ENCODE peak calls at places on chromosome 3, in ten cellular contexts. B is BJ, S is esophagus muscularis mucosa, M is lower lobe of right lung, Q is body of pancreas, J is GM23338, U is upper lobe of right lung, K is pancreas, C is stomach, P is tibial artery. F is an unnamed sample.

GRCh38 chr3:164604687-164605086 is 473.6 kb downstream of the SI start:
- DNase-seq in S (no peak), B (no peak), K (no peak), J (no peak), Q (no peak), C (no peak), P (no peak), M (no peak), U (no peak), F (no peak)

GRCh38 chr3:126412841-126413692 is 18.4 kb downstream of the CFAP100 start:
- DNase-seq in K (no peak), C (peak), U (no peak), B (no peak), J (no peak), S (no peak), P (peak), M (no peak), Q (no peak), F (no peak)

GRCh38 chr3:61464785-61465184 is 96.6 kb upstream of the PTPRG start:
- DNase-seq in J (no peak), Q (no peak), K (no peak), S (no peak), M (no peak), C (no peak), B (no peak), U (no peak), P (no peak), F (no peak)

GRCh38 chr3:188904670-188905069 is 267.1 kb upstream of the TPRG1 start:
- DNase-seq in P (no peak), J (no peak), Q (no peak), S (no peak), B (no peak), M (no peak), U (no peak), K (no peak), C (no peak), F (peak)

GRCh38 chr3:23385327-23385726 is 182.2 kb downstream of the UBE2E2 start:
- DNase-seq in P (no peak), C (no peak), Q (no peak), K (no peak), B (no peak), S (no peak), M (no peak), U (no peak), J (no peak), F (no peak)

GRCh38 chr3:126106336-126107202 is 22.6 kb upstream of the SLC41A3 start:
- DNase-seq in Q (no peak), C (no peak), P (peak), J (no peak), B (no peak), K (no peak), M (no peak), S (peak), U (no peak), F (no peak)

GRCh38 chr3:192571197-192571791 is 156.0 kb downstream of the FGF12 start:
- DNase-seq in K (peak), U (peak), C (peak), Q (peak), B (no peak), M (peak), P (peak), J (no peak), S (no peak), F (no peak)

GRCh38 chr3:83934208-83935150 is 1024.3 kb upstream of the CADM2 start:
- DNase-seq in P (no peak), M (no peak), B (no peak), Q (no peak), C (no peak), K (no peak), S (no peak), J (peak), U (no peak), F (peak)

GRCh38 chr3:104629038-104629437 is 737.7 kb upstream of the ALCAM start:
- DNase-seq in C (no peak), J (no peak), B (peak), U (no peak), Q (no peak), K (no peak), P (no peak), S (no peak), M (no peak), F (peak)

GRCh38 chr3:193915613-193916012 is 220.3 kb upstream of the HES1 start:
- DNase-seq in U (no peak), M (no peak), S (no peak), P (no peak), K (no peak), J (no peak), B (no peak), C (no peak), Q (no peak), F (no peak)

GRCh38 chr3:175476489-175476888 is 617.4 kb downstream of the NAALADL2 start:
- DNase-seq in K (no peak), Q (no peak), C (no peak), M (no peak), P (no peak), S (no peak), J (no peak), B (no peak), U (no peak), F (no peak)

GRCh38 chr3:136818851-136819783 is at the start of gene SLC35G2:
- DNase-seq in K (peak), P (peak), S (no peak), J (peak), C (peak), M (peak), B (no peak), Q (peak), U (peak), F (peak)

GRCh38 chr3:12679468-12679867 is 15.6 kb upstream of the RAF1 start:
- DNase-seq in K (no peak), Q (no peak), C (no peak), J (no peak), S (no peak), B (peak), P (no peak), M (peak), U (no peak), F (peak)

GRCh38 chr3:139493826-139494385 is 17.6 kb upstream of the RBP2 start:
- DNase-seq in U (no peak), J (no peak), S (no peak), K (no peak), M (no peak), B (no peak), C (no peak), Q (no peak), P (no peak), F (no peak)

GRCh38 chr3:149609595-149609994 is 48.2 kb downstream of the WWTR1 start:
- DNase-seq in M (no peak), P (no peak), Q (no peak), C (no peak), B (no peak), S (no peak), U (no peak), J (no peak), K (no peak), F (no peak)
- H3K4me3 ChIP-seq in M (no peak), P (no peak), Q (no peak), C (no peak), B (no peak), S (no peak), U (no peak), J (no peak), K (no peak), F (no peak)

DNA sequence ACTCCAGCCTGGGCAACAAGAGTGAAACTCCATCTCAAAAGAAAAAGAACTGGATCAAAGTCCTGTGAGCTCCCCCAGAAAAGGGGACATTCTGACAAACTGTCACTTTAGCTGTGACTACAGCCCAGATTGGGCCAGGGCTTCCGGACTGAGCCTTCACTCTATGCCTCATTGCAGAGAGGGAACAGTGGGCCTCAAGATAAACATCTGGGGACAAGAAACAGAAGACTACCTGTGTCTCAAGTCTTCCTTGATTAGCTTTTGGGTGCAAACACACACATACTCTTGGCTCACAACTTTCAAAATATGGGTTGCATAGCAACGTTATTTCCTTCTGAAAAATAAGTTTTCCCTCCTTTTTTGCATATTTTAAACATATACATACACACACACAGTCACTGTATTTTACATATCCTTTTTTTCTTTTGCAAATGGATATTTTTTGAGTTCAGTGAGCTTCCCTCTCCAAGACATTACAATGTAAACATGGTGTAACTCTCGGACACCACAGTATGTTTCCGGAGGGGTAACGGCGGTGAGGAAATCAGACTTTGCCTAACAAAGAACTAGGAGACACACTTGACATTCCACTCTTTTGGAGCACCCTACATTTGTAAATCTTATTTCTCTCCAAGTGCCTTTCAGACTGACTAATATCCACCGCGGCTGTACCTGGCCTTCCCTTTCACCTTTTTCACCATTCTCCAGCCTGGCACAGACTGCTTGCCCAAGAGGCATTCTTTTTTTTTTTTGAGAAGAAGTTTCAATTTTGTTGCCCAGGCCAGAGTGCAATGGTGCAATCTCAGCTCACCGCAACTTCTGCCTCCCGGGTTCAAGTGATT is 3.5 kb downstream of the TKT start:
- DNase-seq in B (no peak), P (no peak), U (no peak), M (peak), S (no peak), K (no peak), J (peak), Q (no peak), C (no peak), F (no peak)
- H3K4me3 ChIP-seq in B (no peak), P (no peak), U (peak), M (peak), S (peak), K (no peak), J (peak), Q (no peak), C (no peak), F (peak)

GRCh38 chr3:109118584-109118983 is 650 bp upstream of the MORC1 start:
- DNase-seq in B (no peak), J (no peak), U (no peak), K (peak), C (no peak), S (no peak), P (no peak), Q (peak), M (no peak), F (no peak)
- H3K4me3 ChIP-seq in B (no peak), J (no peak), U (no peak), K (no peak), C (no peak), S (no peak), P (no peak), Q (no peak), M (no peak), F (no peak)

DNA sequence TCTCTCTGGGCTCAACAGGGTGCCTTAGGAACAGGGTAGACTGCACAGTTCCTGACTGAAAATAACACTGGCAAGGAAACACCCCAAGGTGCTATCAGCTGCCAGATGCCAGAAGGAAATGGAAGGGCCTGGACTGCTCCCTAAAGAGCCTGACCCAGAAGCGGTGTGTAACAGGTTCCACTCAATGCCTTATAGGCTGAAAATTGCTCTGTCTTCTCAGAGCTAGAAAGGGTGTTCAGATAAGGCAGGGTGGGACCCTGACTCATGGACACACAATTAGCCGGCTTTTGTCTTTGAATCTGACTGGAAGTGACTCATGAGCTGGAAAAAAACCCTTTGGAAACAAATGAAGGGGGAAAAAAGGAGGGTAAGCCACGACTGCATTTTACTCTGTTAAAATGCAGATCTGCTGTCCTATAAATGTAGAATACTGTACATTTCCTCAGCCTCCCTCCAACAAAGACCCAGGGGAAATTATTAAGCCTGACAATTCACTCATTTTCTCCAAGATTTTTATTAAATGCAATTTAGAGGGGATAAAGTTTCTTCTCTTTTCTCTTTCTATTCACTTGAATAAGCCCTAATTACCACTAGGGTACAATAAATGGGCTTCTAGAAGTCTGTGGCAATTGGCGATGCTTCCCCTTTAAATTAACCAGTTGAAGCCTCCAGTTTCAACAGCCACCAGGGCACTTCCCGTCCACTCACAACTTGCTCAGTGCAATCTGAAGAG is 160.2 kb upstream of the TBL1XR1 start:
- DNase-seq in S (no peak), K (no peak), J (peak), M (no peak), U (no peak), B (peak), Q (no peak), C (peak), P (no peak), F (no peak)
- H3K4me3 ChIP-seq in S (peak), K (no peak), J (no peak), M (peak), U (peak), B (no peak), Q (no peak), C (no peak), P (peak), F (no peak)

DNA sequence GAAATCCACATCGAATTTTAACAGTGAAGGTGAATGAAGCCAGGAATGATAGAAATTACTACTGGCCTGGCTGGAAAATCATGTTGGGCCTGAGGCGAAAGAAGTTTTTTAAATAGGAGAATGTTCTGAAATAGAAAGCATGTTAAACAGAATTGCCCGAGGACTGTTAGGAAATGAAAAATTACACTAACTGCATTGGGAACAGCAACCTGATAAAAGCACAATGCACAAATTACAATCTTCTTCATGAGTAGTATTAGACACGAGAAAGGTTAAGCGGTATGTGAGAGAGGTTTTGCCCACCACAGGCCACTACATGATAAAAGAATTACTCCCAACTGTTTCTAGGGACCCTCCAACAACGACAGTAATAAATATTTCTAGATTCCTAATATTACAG is 18.9 kb downstream of the GBE1 start:
- DNase-seq in C (no peak), Q (no peak), S (no peak), K (no peak), J (no peak), P (no peak), M (no peak), U (no peak), B (no peak), F (no peak)
- H3K4me3 ChIP-seq in C (no peak), Q (no peak), S (no peak), K (no peak), J (no peak), P (no peak), M (no peak), U (no peak), B (no peak), F (no peak)

DNA sequence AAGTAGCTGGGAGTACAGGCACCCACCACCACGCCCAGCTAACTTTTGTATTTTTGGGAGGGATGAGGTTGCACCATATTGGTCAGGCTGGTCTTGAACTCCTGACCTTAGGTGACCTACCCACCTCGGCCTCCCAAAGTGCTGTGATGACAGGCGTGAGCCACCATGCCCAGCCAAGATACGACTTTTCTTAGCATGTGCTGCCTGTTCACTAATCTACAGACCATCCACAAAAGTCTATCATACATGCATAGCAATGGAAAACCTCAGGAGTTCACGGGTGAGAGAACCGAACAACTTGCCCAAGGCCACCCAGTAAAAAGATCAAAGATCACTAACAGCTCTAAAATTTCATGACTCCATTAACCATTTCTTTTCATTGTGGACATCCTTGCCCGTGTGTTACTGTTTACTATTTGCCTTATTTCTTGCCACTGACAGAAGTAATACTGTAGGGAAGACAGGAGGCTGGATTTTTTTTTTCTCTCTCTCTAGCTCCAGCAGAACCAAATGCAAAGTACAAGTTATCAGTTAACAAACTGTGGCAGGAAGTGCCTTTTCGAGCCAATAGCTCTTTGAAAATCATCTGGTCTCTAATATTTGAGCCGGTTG is 92.3 kb downstream of the FOXP1 start:
- DNase-seq in P (no peak), J (no peak), C (no peak), S (no peak), M (no peak), Q (no peak), K (no peak), U (no peak), B (no peak), F (no peak)
- H3K4me3 ChIP-seq in P (no peak), J (no peak), C (no peak), S (no peak), M (no peak), Q (no peak), K (no peak), U (no peak), B (no peak), F (no peak)

DNA sequence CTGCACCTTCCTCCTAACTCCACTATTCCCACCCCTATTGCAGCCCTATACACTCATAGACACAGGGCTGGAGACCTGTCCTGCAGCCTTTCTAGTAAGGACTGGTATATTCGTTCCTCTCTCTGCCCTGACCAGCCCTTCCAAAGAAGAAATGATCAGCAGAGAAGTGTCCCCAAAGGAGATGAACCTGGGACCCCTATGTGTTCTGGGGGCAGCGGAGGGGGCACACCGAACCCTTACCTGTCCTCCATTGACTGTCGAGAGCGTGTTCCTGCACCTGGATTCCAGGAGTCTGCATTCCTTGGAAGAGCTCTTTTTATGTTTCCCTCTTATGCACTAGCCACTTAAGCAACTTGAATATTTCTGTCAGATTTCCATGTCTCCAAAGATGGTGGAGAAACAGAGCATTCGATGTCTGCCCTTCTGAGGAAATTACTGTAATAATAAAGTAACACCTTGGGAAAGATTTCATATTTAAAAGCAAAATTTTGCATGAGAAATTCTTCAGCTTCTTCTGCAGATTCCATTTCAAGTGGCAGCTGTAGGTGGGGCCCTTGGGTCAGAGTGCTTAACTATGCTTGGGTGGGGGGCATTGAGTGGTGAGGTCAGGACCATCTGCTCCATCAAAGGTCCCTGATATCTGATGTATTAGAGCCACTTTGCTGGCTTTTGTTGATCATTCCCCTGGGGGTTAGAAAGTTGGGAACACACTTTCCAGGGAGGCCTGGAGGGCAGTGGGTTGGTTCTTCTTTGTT is 6.3 kb downstream of the EPHB1 start:
- DNase-seq in P (no peak), S (peak), C (no peak), J (no peak), K (no peak), U (no peak), B (no peak), Q (no peak), M (no peak), F (no peak)
- H3K4me3 ChIP-seq in P (no peak), S (no peak), C (no peak), J (no peak), K (no peak), U (no peak), B (no peak), Q (no peak), M (no peak), F (no peak)

GRCh38 chr3:5254281-5255048 is 67.0 kb downstream of the EDEM1 start:
- DNase-seq in B (no peak), S (no peak), M (no peak), P (no peak), U (no peak), Q (no peak), C (no peak), J (no peak), K (no peak), F (no peak)

GRCh38 chr3:5252111-5252510 is 64.6 kb downstream of the EDEM1 start:
- DNase-seq in U (no peak), C (no peak), B (no peak), S (no peak), M (no peak), P (no peak), Q (no peak), K (no peak), J (no peak), F (no peak)

GRCh38 chr3:5251196-5251583 is 63.7 kb downstream of the EDEM1 start:
- DNase-seq in P (no peak), J (no peak), B (no peak), M (no peak), Q (no peak), C (no peak), K (no peak), S (no peak), U (no peak), F (no peak)

GRCh38 chr3:5245927-5246326 is 58.4 kb downstream of the EDEM1 start:
- DNase-seq in C (no peak), P (no peak), M (no peak), S (no peak), B (no peak), J (no peak), Q (no peak), K (no peak), U (no peak), F (no peak)

DNA sequence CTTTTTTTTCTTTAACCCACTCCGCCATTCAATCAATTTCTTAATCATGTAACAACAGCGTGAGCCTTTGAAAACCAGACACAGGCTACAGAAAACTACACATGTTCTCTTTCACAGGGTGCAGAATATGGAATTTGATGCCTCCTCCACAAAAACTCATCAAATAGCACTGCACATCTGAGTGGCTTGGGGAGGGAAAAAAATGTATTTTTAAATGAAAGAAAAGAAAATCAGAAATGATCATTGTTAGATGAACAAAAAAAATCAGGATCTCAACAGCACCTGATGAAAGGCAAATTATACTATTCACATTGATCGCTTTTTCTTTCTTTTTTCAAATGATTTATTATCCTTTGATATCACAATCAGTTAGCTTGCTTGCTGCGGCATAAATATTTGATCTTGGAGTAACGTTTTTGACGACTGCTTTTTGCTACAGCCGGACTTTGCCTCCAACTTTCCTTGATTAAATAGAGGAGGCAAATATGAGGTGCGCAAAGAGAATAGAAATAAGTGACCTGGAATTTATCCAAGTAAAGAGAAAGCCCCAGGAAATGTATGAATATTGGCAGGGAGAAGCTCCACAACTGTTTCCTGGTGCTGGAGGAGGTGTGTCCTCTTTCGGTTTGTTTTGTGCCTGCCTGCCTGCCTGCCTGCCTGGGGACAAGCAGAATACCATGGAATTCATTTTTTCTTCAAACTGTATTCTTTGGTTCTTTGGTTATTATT is 63.1 kb downstream of the EDEM1 start:
- DNase-seq in C (peak), U (no peak), M (no peak), B (no peak), P (no peak), J (no peak), K (peak), Q (no peak), S (no peak), F (no peak)
- H3K4me3 ChIP-seq in C (peak), U (peak), M (peak), B (no peak), P (peak), J (no peak), K (peak), Q (no peak), S (peak), F (peak)